ENCODE peak calls at places on chromosomes 4 and X, in six cellular contexts. One of them, this sample, is unnamed.

GRCh38 chr4:127868196-127868595 is 12.5 kb upstream of the PLK4 start:
- DNase-seq in SW480: no peak
- DNase-seq in HCT116: no peak
- DNase-seq in effector memory CD8-positive, alpha-beta T cell: no peak
- DNase-seq in germinal center: no peak
- DNase-seq in lower leg skin: no peak
- DNase-seq in this sample: no peak

GRCh38 chrX:151875270-151876026 is 37.2 kb upstream of the MAGEA4 start:
- DNase-seq in SW480: no peak
- DNase-seq in HCT116: no peak
- DNase-seq in effector memory CD8-positive, alpha-beta T cell: no peak
- DNase-seq in germinal center: no peak
- DNase-seq in lower leg skin: no peak
- DNase-seq in this sample: no peak

GRCh38 chrX:63350979-63351616 is at the start of gene SPIN4:
- DNase-seq in SW480: peak
- DNase-seq in HCT116: peak
- DNase-seq in effector memory CD8-positive, alpha-beta T cell: peak
- DNase-seq in germinal center: peak
- DNase-seq in lower leg skin: peak
- DNase-seq in this sample: peak

GRCh38 chr4:54586343-54586953 is 71.3 kb upstream of the KIT start:
- DNase-seq in SW480: peak
- DNase-seq in HCT116: no peak
- DNase-seq in effector memory CD8-positive, alpha-beta T cell: no peak
- DNase-seq in germinal center: no peak
- DNase-seq in lower leg skin: no peak
- DNase-seq in this sample: peak

GRCh38 chrX:106955004-106955772 is 35.0 kb downstream of the CLDN2 start:
- DNase-seq in SW480: no peak
- DNase-seq in HCT116: no peak
- DNase-seq in effector memory CD8-positive, alpha-beta T cell: no peak
- DNase-seq in germinal center: no peak
- DNase-seq in lower leg skin: no peak
- DNase-seq in this sample: peak

GRCh38 chr4:144696376-144696775 is 50.4 kb downstream of the HHIP start:
- DNase-seq in SW480: no peak
- DNase-seq in HCT116: no peak
- DNase-seq in effector memory CD8-positive, alpha-beta T cell: no peak
- DNase-seq in germinal center: no peak
- DNase-seq in lower leg skin: no peak
- DNase-seq in this sample: no peak

GRCh38 chr4:171334549-171334948 is 478.7 kb upstream of the GALNTL6 start:
- DNase-seq in SW480: no peak
- DNase-seq in HCT116: no peak
- DNase-seq in effector memory CD8-positive, alpha-beta T cell: no peak
- DNase-seq in germinal center: no peak
- DNase-seq in lower leg skin: no peak
- DNase-seq in this sample: no peak

GRCh38 chr4:47534772-47535171 is 49.7 kb downstream of the ATP10D start:
- DNase-seq in SW480: no peak
- DNase-seq in HCT116: no peak
- DNase-seq in effector memory CD8-positive, alpha-beta T cell: no peak
- DNase-seq in germinal center: no peak
- DNase-seq in lower leg skin: no peak
- DNase-seq in this sample: no peak

GRCh38 chr4:151153585-151153984 is 54.2 kb downstream of the RPS3A start:
- DNase-seq in SW480: no peak
- DNase-seq in HCT116: no peak
- DNase-seq in effector memory CD8-positive, alpha-beta T cell: no peak
- DNase-seq in germinal center: no peak
- DNase-seq in lower leg skin: no peak
- DNase-seq in this sample: no peak

GRCh38 chrX:18598413-18598812 is 73.5 kb downstream of the RS1 start:
- DNase-seq in SW480: no peak
- DNase-seq in HCT116: no peak
- DNase-seq in effector memory CD8-positive, alpha-beta T cell: no peak
- DNase-seq in germinal center: no peak
- DNase-seq in lower leg skin: no peak
- DNase-seq in this sample: no peak

GRCh38 chrX:122439836-122440235 is 744.2 kb upstream of the GRIA3 start:
- DNase-seq in SW480: no peak
- DNase-seq in HCT116: no peak
- DNase-seq in effector memory CD8-positive, alpha-beta T cell: no peak
- DNase-seq in germinal center: no peak
- DNase-seq in lower leg skin: no peak
- DNase-seq in this sample: no peak

GRCh38 chrX:153381684-153382532 is 19.2 kb downstream of the PNMA6E start:
- DNase-seq in SW480: peak
- DNase-seq in HCT116: no peak
- DNase-seq in effector memory CD8-positive, alpha-beta T cell: no peak
- DNase-seq in germinal center: no peak
- DNase-seq in lower leg skin: no peak
- DNase-seq in this sample: peak

GRCh38 chr4:40225497-40225896 is 28.7 kb downstream of the RHOH start:
- DNase-seq in SW480: no peak
- DNase-seq in HCT116: no peak
- DNase-seq in effector memory CD8-positive, alpha-beta T cell: no peak
- DNase-seq in germinal center: no peak
- DNase-seq in lower leg skin: no peak
- DNase-seq in this sample: no peak

GRCh38 chrX:106246511-106246910 is 78.4 kb downstream of the PWWP3B start:
- DNase-seq in SW480: no peak
- DNase-seq in HCT116: no peak
- DNase-seq in effector memory CD8-positive, alpha-beta T cell: no peak
- DNase-seq in germinal center: no peak
- DNase-seq in lower leg skin: no peak
- DNase-seq in this sample: no peak

GRCh38 chr4:28482580-28482979 is 1621.9 kb downstream of the STIM2 start:
- DNase-seq in SW480: no peak
- DNase-seq in HCT116: no peak
- DNase-seq in effector memory CD8-positive, alpha-beta T cell: no peak
- DNase-seq in germinal center: no peak
- DNase-seq in lower leg skin: no peak
- DNase-seq in this sample: no peak

GRCh38 chr4:169099775-169100180 is 89.7 kb upstream of the CBR4 start:
- DNase-seq in SW480: no peak
- DNase-seq in HCT116: no peak
- DNase-seq in effector memory CD8-positive, alpha-beta T cell: no peak
- DNase-seq in germinal center: no peak
- DNase-seq in lower leg skin: no peak
- DNase-seq in this sample: no peak

GRCh38 chr4:140257461-140258305 is 103.7 kb upstream of the MAML3 start:
- DNase-seq in SW480: no peak
- DNase-seq in HCT116: no peak
- DNase-seq in effector memory CD8-positive, alpha-beta T cell: no peak
- DNase-seq in germinal center: no peak
- DNase-seq in lower leg skin: no peak
- DNase-seq in this sample: no peak

GRCh38 chr4:77047037-77047436 is 28.8 kb downstream of the CCNI start:
- DNase-seq in SW480: peak
- DNase-seq in HCT116: no peak
- DNase-seq in effector memory CD8-positive, alpha-beta T cell: no peak
- DNase-seq in germinal center: no peak
- DNase-seq in lower leg skin: no peak
- DNase-seq in this sample: peak

GRCh38 chrX:122945328-122945727 is 238.8 kb upstream of the GRIA3 start:
- DNase-seq in SW480: no peak
- DNase-seq in HCT116: no peak
- DNase-seq in effector memory CD8-positive, alpha-beta T cell: no peak
- DNase-seq in germinal center: no peak
- DNase-seq in lower leg skin: no peak
- DNase-seq in this sample: no peak

GRCh38 chrX:340641-341423 is 22.2 kb upstream of the GTPBP6 start:
- DNase-seq in SW480: no peak
- DNase-seq in HCT116: no peak
- DNase-seq in effector memory CD8-positive, alpha-beta T cell: no peak
- DNase-seq in germinal center: no peak
- DNase-seq in lower leg skin: no peak
- DNase-seq in this sample: no peak

GRCh38 chrX:65581661-65582339 is 47.2 kb upstream of the LAS1L start:
- DNase-seq in SW480: peak
- DNase-seq in HCT116: peak
- DNase-seq in effector memory CD8-positive, alpha-beta T cell: peak
- DNase-seq in germinal center: peak
- DNase-seq in lower leg skin: peak
- DNase-seq in this sample: peak

GRCh38 chr4:109972786-109973528 is 60.3 kb downstream of the EGF start:
- DNase-seq in SW480: no peak
- DNase-seq in HCT116: no peak
- DNase-seq in effector memory CD8-positive, alpha-beta T cell: no peak
- DNase-seq in germinal center: no peak
- DNase-seq in lower leg skin: no peak
- DNase-seq in this sample: no peak

GRCh38 chr4:112895785-112896184 is 153.7 kb upstream of the ANK2 start:
- DNase-seq in SW480: no peak
- DNase-seq in HCT116: no peak
- DNase-seq in effector memory CD8-positive, alpha-beta T cell: no peak
- DNase-seq in germinal center: no peak
- DNase-seq in lower leg skin: no peak
- DNase-seq in this sample: no peak

GRCh38 chrX:143429021-143429570 is 88.2 kb downstream of the SPANXN3 start:
- DNase-seq in SW480: no peak
- DNase-seq in HCT116: no peak
- DNase-seq in effector memory CD8-positive, alpha-beta T cell: no peak
- DNase-seq in germinal center: no peak
- DNase-seq in lower leg skin: no peak
- DNase-seq in this sample: no peak

GRCh38 chrX:97332963-97333362 is 449.3 kb downstream of the RPA4 start:
- DNase-seq in SW480: no peak
- DNase-seq in HCT116: no peak
- DNase-seq in effector memory CD8-positive, alpha-beta T cell: no peak
- DNase-seq in germinal center: no peak
- DNase-seq in lower leg skin: no peak
- DNase-seq in this sample: no peak

GRCh38 chr4:94758700-94759399 is 1.1 kb downstream of the BMPR1B start:
- DNase-seq in SW480: no peak
- DNase-seq in HCT116: no peak
- DNase-seq in effector memory CD8-positive, alpha-beta T cell: no peak
- DNase-seq in germinal center: no peak
- DNase-seq in lower leg skin: no peak
- DNase-seq in this sample: no peak

GRCh38 chr4:7591409-7592063 is 156.8 kb upstream of the PSAPL1 start:
- DNase-seq in SW480: no peak
- DNase-seq in HCT116: no peak
- DNase-seq in effector memory CD8-positive, alpha-beta T cell: no peak
- DNase-seq in germinal center: no peak
- DNase-seq in lower leg skin: no peak
- DNase-seq in this sample: no peak

GRCh38 chr4:145868637-145869409 is 69.8 kb downstream of the ZNF827 start:
- DNase-seq in SW480: no peak
- DNase-seq in HCT116: no peak
- DNase-seq in effector memory CD8-positive, alpha-beta T cell: no peak
- DNase-seq in germinal center: peak
- DNase-seq in lower leg skin: no peak
- DNase-seq in this sample: peak

GRCh38 chrX:134682081-134682480 is 23.8 kb upstream of the PLAC1 start:
- DNase-seq in SW480: no peak
- DNase-seq in HCT116: no peak
- DNase-seq in effector memory CD8-positive, alpha-beta T cell: no peak
- DNase-seq in germinal center: no peak
- DNase-seq in lower leg skin: no peak
- DNase-seq in this sample: no peak

GRCh38 chrX:95703696-95704095 is 980.9 kb upstream of the DIAPH2 start:
- DNase-seq in SW480: no peak
- DNase-seq in HCT116: no peak
- DNase-seq in effector memory CD8-positive, alpha-beta T cell: no peak
- DNase-seq in germinal center: no peak
- DNase-seq in lower leg skin: no peak
- DNase-seq in this sample: no peak

GRCh38 chr4:147732516-147733193 is 767 bp downstream of the ARHGAP10 start:
- DNase-seq in SW480: peak
- DNase-seq in HCT116: no peak
- DNase-seq in effector memory CD8-positive, alpha-beta T cell: peak
- DNase-seq in germinal center: peak
- DNase-seq in lower leg skin: no peak
- DNase-seq in this sample: peak

GRCh38 chr4:120056249-120056648 is 10.4 kb downstream of the MAD2L1 start:
- DNase-seq in SW480: peak
- DNase-seq in HCT116: no peak
- DNase-seq in effector memory CD8-positive, alpha-beta T cell: no peak
- DNase-seq in germinal center: peak
- DNase-seq in lower leg skin: no peak
- DNase-seq in this sample: peak

GRCh38 chr4:103429283-103429682 is 231.1 kb upstream of the CENPE start:
- DNase-seq in SW480: no peak
- DNase-seq in HCT116: peak
- DNase-seq in effector memory CD8-positive, alpha-beta T cell: no peak
- DNase-seq in germinal center: peak
- DNase-seq in lower leg skin: no peak
- DNase-seq in this sample: no peak

GRCh38 chrX:39899876-39900787 is 197.6 kb downstream of the BCOR start:
- DNase-seq in SW480: no peak
- DNase-seq in HCT116: no peak
- DNase-seq in effector memory CD8-positive, alpha-beta T cell: no peak
- DNase-seq in germinal center: no peak
- DNase-seq in lower leg skin: no peak
- DNase-seq in this sample: no peak

GRCh38 chr4:68271851-68272756 is 26.6 kb upstream of the TMPRSS11B start:
- DNase-seq in SW480: peak
- DNase-seq in HCT116: peak
- DNase-seq in effector memory CD8-positive, alpha-beta T cell: no peak
- DNase-seq in germinal center: peak
- DNase-seq in lower leg skin: no peak
- DNase-seq in this sample: peak

GRCh38 chrX:137568741-137569469 is 3.0 kb downstream of the ZIC3 start:
- DNase-seq in SW480: no peak
- DNase-seq in HCT116: no peak
- DNase-seq in effector memory CD8-positive, alpha-beta T cell: no peak
- DNase-seq in germinal center: no peak
- DNase-seq in lower leg skin: no peak
- DNase-seq in this sample: no peak

GRCh38 chrX:111728096-111728495 is 47.1 kb downstream of the ALG13 start:
- DNase-seq in SW480: no peak
- DNase-seq in HCT116: no peak
- DNase-seq in effector memory CD8-positive, alpha-beta T cell: no peak
- DNase-seq in germinal center: no peak
- DNase-seq in lower leg skin: no peak
- DNase-seq in this sample: no peak